ENCODE peak calls at places on chromosomes 7 and 10, in eight cellular contexts. N, O, S, A, E, L, F and W are unnamed samples.

GRCh38 chr7:35677582-35678356 is 17.2 kb downstream of the HERPUD2 start:
- DNase-seq in S (no peak), L (no peak), F (no peak), N (no peak), E (no peak), A (no peak), O (no peak), W (no peak)

GRCh38 chr7:20064181-20064970 is 152.8 kb downstream of the MACC1 start:
- DNase-seq in O (no peak), N (no peak), S (no peak), L (no peak), A (no peak), F (peak; percentile 0), E (no peak), W (no peak)

GRCh38 chr10:3119796-3120459 is 52.6 kb downstream of the PFKP start:
- DNase-seq in O (no peak), N (no peak), S (no peak), A (no peak), F (peak; percentile 25), E (no peak), L (no peak), W (no peak)

GRCh38 chr10:29634105-29634504 is 666 bp downstream of the SVIL start:
- DNase-seq in N (no peak), E (no peak), L (no peak), F (no peak), S (no peak), O (no peak), A (no peak), W (no peak)

GRCh38 chr10:106971411-106971831 is 193.1 kb downstream of the SORCS1 start:
- DNase-seq in L (no peak), S (no peak), N (no peak), O (no peak), A (no peak), F (no peak), E (no peak), W (no peak)

GRCh38 chr7:25553005-25553404 is 324.7 kb upstream of the NPVF start:
- DNase-seq in A (no peak), S (no peak), E (no peak), N (no peak), O (no peak), L (peak; percentile 30), F (no peak), W (no peak)

GRCh38 chr7:155652156-155653124 is 8.0 kb downstream of the RBM33 start:
- DNase-seq in E (no peak), O (no peak), F (peak; percentile 76), S (no peak), L (no peak), N (no peak), A (no peak), W (no peak)

GRCh38 chr10:50385610-50386009 is 134.3 kb upstream of the ASAH2 start:
- DNase-seq in A (no peak), S (no peak), E (peak; percentile 71), O (no peak), N (peak; percentile 35), L (peak; percentile 65), F (no peak), W (peak; percentile 28)

GRCh38 chr10:69416695-69417094 is at the start of gene TACR2:
- DNase-seq in O (peak; percentile 48), L (no peak), E (no peak), S (no peak), F (no peak), N (no peak), A (no peak), W (peak; percentile 67)

GRCh38 chr7:41481353-41481752 is 221.5 kb downstream of the INHBA start:
- DNase-seq in N (no peak), S (no peak), L (no peak), A (no peak), O (no peak), F (peak; percentile 81), E (no peak), W (no peak)

GRCh38 chr10:103618575-103619423 is 125.3 kb downstream of the NEURL1 start:
- DNase-seq in O (peak; percentile 27), L (peak; percentile 81), F (no peak), E (peak; percentile 70), A (peak; percentile 33), N (no peak), S (peak; percentile 72), W (peak; percentile 83)

GRCh38 chr10:90930971-90931841 is 10.3 kb upstream of the ANKRD1 start:
- DNase-seq in N (peak; percentile 96), A (peak; percentile 19), S (peak; percentile 59), E (peak; percentile 9), F (peak; percentile 85), O (no peak), L (peak; percentile 7), W (peak; percentile 28)

GRCh38 chr7:83347836-83348482 is 185.3 kb upstream of the PCLO start:
- DNase-seq in O (peak; percentile 14), E (no peak), N (no peak), L (no peak), A (no peak), S (no peak), F (peak; percentile 65), W (no peak)

GRCh38 chr10:132095403-132096113 is 29.8 kb downstream of the JAKMIP3 start:
- DNase-seq in F (no peak), A (no peak), E (no peak), N (no peak), S (no peak), L (no peak), O (no peak), W (no peak)

GRCh38 chr10:110006358-110007170 is 1.2 kb upstream of the ADD3 start:
- DNase-seq in O (peak; percentile 48), F (peak; percentile 70), N (peak; percentile 21), A (peak; percentile 18), S (peak; percentile 76), L (peak; percentile 68), E (peak; percentile 28), W (peak; percentile 57)

DNA sequence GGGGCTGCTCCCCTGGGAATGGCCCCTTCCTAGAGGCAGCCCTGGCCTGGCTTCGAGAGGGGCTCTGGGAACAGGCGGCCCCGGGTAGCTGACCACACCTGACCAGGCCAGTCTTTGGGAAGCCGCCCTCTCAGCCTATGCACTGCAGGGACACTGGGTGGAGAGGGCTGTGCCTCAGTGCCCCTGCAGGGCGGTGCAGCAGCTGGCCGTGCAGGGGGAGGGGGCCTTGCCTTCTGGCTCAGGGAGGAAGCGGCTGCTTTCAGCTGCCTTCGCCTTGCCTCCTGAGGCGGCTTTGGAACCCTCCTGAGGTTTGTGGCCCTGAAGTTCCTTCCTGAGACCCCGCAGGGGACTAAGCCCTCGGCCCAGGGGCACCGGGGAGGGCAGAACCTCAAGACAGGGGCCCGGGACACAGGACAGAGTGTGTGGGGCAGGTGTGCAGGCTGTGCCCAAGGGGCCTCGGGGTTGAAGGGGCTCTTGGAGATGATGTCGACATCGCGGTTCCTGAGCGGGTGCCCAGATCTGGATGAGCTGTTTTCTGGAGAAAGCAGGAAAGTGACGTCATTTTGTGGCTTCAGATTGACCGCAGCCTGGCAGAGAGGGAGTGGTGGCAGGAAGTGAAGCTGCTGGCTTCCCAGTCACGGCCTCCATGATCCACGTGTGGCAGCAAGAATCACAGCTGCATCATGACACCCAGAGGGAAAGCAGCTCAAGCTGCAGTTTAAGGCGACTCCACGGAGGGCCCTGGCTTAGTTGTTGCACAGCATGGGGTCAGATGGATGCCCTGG is 17.7 kb downstream of the ADAM8 start:
- DNase-seq in L (peak; percentile 85), O (peak; percentile 70), F (peak; percentile 100), E (peak; percentile 22), S (peak; percentile 72), N (peak; percentile 30), A (peak; percentile 45), W (peak; percentile 57)
- TF ChIP-seq POLR2A in L (no peak), O (no peak), F (no peak), E (no peak), S (no peak), N (no peak), A (no peak), W (no peak)

GRCh38 chr7:107746006-107746405 is 2.1 kb downstream of the CBLL1 start:
- DNase-seq in O (no peak), E (no peak), A (no peak), S (no peak), L (no peak), N (no peak), F (peak; percentile 61), W (no peak)
- H3K27me3 ChIP-seq in O (no peaks in the 10 kb centered on the region), E (no peaks in the 10 kb centered on the region), A (no peaks in the 10 kb centered on the region), S (no peaks in the 10 kb centered on the region), L (no peaks in the 10 kb centered on the region), N (no peaks in the 10 kb centered on the region), F (no peaks in the 10 kb centered on the region), W (no peaks in the 10 kb centered on the region)

GRCh38 chr7:3300651-3301471 is at the start of gene SDK1:
- DNase-seq in N (peak; percentile 73), E (peak; percentile 95), F (peak; percentile 85), A (peak; percentile 95), S (peak; percentile 91), O (peak; percentile 92), L (peak; percentile 81), W (peak; percentile 93)
- H3K4me3 ChIP-seq in N (peak within 1 kb of the TSS; percentile 58), E (peak within 1 kb of the TSS; percentile 34), F (peak within 1 kb of the TSS; percentile 44), A (peak within 1 kb of the TSS; percentile 58), S (peak within 1 kb of the TSS; percentile 68), O (peak within 1 kb of the TSS; percentile 74), L (peak within 1 kb of the TSS; percentile 72), W (peak within 1 kb of the TSS; percentile 37)

GRCh38 chr7:140393756-140394306 is 4.5 kb downstream of the SLC37A3 start:
- DNase-seq in N (no peak), O (no peak), L (no peak), F (no peak), A (no peak), E (no peak), S (no peak), W (no peak)

GRCh38 chr7:140398821-140399220 is 491 bp upstream of the SLC37A3 start:
- DNase-seq in O (no peak), F (no peak), A (no peak), L (no peak), S (no peak), N (no peak), E (no peak), W (no peak)

GRCh38 chr7:140400381-140400780 is 2.1 kb upstream of the SLC37A3 start:
- DNase-seq in N (no peak), F (no peak), A (no peak), O (no peak), L (no peak), S (no peak), E (no peak), W (no peak)

GRCh38 chr7:140402178-140402835 is 1.6 kb upstream of the RAB19 start:
- DNase-seq in S (no peak), O (no peak), F (peak; percentile 76), E (no peak), A (no peak), N (no peak), L (no peak), W (no peak)

DNA sequence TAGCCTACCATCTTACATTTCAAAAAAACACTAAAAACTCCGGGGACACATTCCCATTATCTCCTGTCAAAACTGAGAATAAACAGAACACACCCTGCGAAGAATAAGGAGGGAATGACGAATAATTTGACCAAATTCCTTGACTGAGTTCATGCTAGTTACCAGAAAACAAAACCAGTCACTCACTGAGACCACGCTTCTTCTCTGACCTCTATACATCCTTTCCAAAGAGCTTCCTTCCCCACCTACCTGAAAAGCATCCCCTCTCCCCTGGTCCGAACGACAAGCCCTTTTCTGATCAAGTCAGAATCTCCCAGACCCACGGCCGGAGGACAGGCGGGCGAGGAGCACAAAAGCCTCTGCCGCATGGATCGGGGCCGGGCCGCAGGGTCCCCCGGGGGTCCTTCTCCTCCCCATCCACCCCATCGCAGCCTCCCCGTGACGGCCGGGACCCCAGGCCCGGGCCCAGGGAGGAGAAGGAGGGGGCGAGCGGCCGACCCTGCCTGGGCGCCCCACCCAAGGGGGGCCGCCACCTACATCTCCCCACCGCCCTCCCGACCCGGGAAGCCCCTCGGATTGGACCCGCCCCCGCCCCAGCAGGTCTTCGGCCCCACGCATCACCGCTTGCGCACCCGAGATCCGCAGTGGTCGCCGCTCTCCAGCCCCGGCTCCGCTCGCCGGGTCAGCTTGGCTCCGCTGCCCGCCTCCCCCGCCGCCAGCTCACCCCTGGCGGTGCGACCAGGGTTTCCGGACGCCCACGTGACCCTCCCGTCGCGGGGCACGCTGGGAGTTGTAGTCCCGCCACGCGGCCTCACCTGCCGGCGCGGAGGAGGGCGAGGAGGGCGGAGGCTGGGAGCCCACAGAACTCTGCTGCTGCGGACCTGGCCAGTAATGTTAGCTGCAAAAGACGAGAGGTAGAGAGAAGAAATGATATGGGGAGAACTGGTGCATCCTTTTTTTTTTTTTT is at the start of gene SLC37A3:
- DNase-seq in N (peak; percentile 67), O (peak; percentile 92), F (peak; percentile 72), A (peak; percentile 90), L (peak; percentile 81), S (peak; percentile 87), E (peak; percentile 91), W (peak; percentile 85)
- TF ChIP-seq POLR2A in N (peak; percentile 59), O (peak; percentile 80), F (peak; percentile 80), A (peak; percentile 80), L (peak; percentile 47), S (peak; percentile 76), E (peak; percentile 78), W (peak; percentile 91)